ENCODE peak calls at places on chromosomes 1 and 21, in seven cellular contexts. T, V, Z, F, I, J and W are unnamed samples.

GRCh38 chr1:229286099-229286766 is 15.3 kb downstream of the RAB4A start:
- DNase-seq in T (no peak), F (no peak), I (no peak), J (no peak), V (no peak), Z (no peak), W (no peak)

GRCh38 chr1:243939167-243939848 is 89.3 kb upstream of the AKT3 start:
- DNase-seq in Z (no peak), T (no peak), V (no peak), F (no peak), J (peak), I (no peak), W (no peak)

GRCh38 chr21:26546698-26547097 is 26.4 kb downstream of the CYYR1 start:
- DNase-seq in Z (no peak), I (no peak), V (no peak), F (no peak), J (no peak), T (peak), W (no peak)

GRCh38 chr1:236143104-236143948 is 987 bp downstream of the GPR137B start:
- DNase-seq in V (peak), Z (no peak), T (no peak), F (no peak), J (peak), I (no peak), W (no peak)

GRCh38 chr1:152182942-152183341 is 23.9 kb upstream of the RPTN start:
- DNase-seq in V (no peak), T (peak), J (no peak), F (no peak), I (no peak), Z (no peak), W (no peak)

GRCh38 chr1:94773931-94774422 is 46.2 kb upstream of the SLC44A3 start:
- DNase-seq in F (no peak), V (no peak), I (no peak), Z (peak), J (no peak), T (no peak), W (no peak)

GRCh38 chr1:66302810-66303209 is 231.1 kb upstream of the SGIP1 start:
- DNase-seq in Z (no peak), I (no peak), V (no peak), J (peak), F (no peak), T (no peak), W (no peak)

GRCh38 chr1:3061566-3061965 is 7.4 kb upstream of the PRDM16 start:
- DNase-seq in F (no peak), T (no peak), J (no peak), I (no peak), Z (no peak), V (no peak), W (no peak)

GRCh38 chr1:243343970-243344749 is 88.3 kb downstream of the SDCCAG8 start:
- DNase-seq in Z (peak), J (peak), T (no peak), V (peak), I (no peak), F (no peak), W (no peak)

GRCh38 chr1:78177708-78178270 is 132.0 kb downstream of the GIPC2 start:
- DNase-seq in J (no peak), I (no peak), T (no peak), F (no peak), Z (no peak), V (no peak), W (no peak)

GRCh38 chr1:172654535-172654934 is 4.4 kb upstream of the FASLG start:
- DNase-seq in I (no peak), Z (peak), F (no peak), V (no peak), T (no peak), J (no peak), W (no peak)

GRCh38 chr1:111110197-111110899 is 29.5 kb downstream of the DRAM2 start:
- DNase-seq in J (no peak), F (no peak), Z (no peak), I (no peak), T (no peak), V (no peak), W (no peak)

GRCh38 chr1:203166192-203166940 is 9.3 kb downstream of the MYBPH start:
- DNase-seq in T (no peak), J (no peak), Z (no peak), I (no peak), V (no peak), F (no peak), W (no peak)

GRCh38 chr21:19340303-19340702 is 936.7 kb upstream of the TMPRSS15 start:
- DNase-seq in V (no peak), I (no peak), J (no peak), Z (no peak), T (no peak), F (no peak), W (no peak)

GRCh38 chr1:102899935-102900334 is 208.4 kb downstream of the COL11A1 start:
- DNase-seq in F (no peak), Z (no peak), T (no peak), V (no peak), J (no peak), I (no peak), W (no peak)

GRCh38 chr1:236829085-236829484 is 34.0 kb downstream of the MTR start:
- DNase-seq in Z (no peak), T (no peak), J (no peak), V (no peak), F (no peak), I (no peak), W (no peak)

GRCh38 chr1:27099154-27099903 is 55.6 kb downstream of the SLC9A1 start:
- DNase-seq in F (no peak), J (peak), V (peak), I (peak), Z (peak), T (no peak), W (peak)

GRCh38 chr1:109716121-109716520 is 4.1 kb downstream of the GSTM5 start:
- DNase-seq in V (no peak), I (no peak), F (no peak), J (no peak), T (peak), Z (no peak), W (no peak)

GRCh38 chr1:45007311-45007710 is 3.8 kb downstream of the HECTD3 start:
- DNase-seq in I (no peak), J (no peak), T (no peak), V (no peak), Z (no peak), F (no peak), W (no peak)

GRCh38 chr1:110240476-110241210 is 30.5 kb downstream of the KCNC4 start:
- DNase-seq in J (no peak), T (no peak), Z (no peak), V (no peak), F (no peak), I (no peak), W (no peak)

GRCh38 chr1:109024651-109025050 is 17.3 kb downstream of the WDR47 start:
- DNase-seq in I (no peak), T (no peak), F (no peak), J (no peak), Z (no peak), V (no peak), W (no peak)

GRCh38 chr1:24009406-24009805 is 29.3 kb upstream of the SRSF10 start:
- DNase-seq in T (no peak), I (no peak), F (no peak), V (no peak), J (no peak), Z (peak), W (no peak)

GRCh38 chr1:110060034-110060661 is 10.3 kb downstream of the ALX3 start:
- DNase-seq in F (peak), I (no peak), Z (no peak), V (peak), T (no peak), J (peak), W (peak)

GRCh38 chr21:42066521-42066920 is 4.6 kb upstream of the UMODL1 start:
- DNase-seq in I (no peak), J (no peak), T (no peak), Z (no peak), V (no peak), F (no peak), W (no peak)

GRCh38 chr1:43143441-43143888 is 28.6 kb downstream of the EBNA1BP2 start:
- DNase-seq in J (peak), T (no peak), V (peak), I (no peak), Z (peak), F (no peak), W (no peak)

GRCh38 chr1:154534263-154534844 is 24.1 kb downstream of the UBE2Q1 start:
- DNase-seq in F (no peak), J (no peak), I (no peak), Z (peak), V (peak), T (no peak), W (no peak)

GRCh38 chr1:226186124-226187018 is at the start of gene ACBD3:
- DNase-seq in J (peak), I (peak), T (peak), V (peak), F (peak), Z (peak), W (peak)

GRCh38 chr1:4086085-4086850 is 186.2 kb upstream of the C1orf174 start:
- DNase-seq in F (no peak), I (no peak), Z (no peak), V (no peak), J (no peak), T (no peak), W (no peak)

GRCh38 chr1:171794085-171794484 is 12.6 kb downstream of the METTL13 start:
- DNase-seq in J (no peak), F (no peak), T (no peak), V (no peak), I (no peak), Z (peak), W (no peak)

GRCh38 chr1:240194120-240194519 is 102.4 kb downstream of the FMN2 start:
- DNase-seq in F (no peak), Z (no peak), J (no peak), T (no peak), V (no peak), I (no peak), W (no peak)

GRCh38 chr1:200334661-200335256 is 75.1 kb downstream of the ZNF281 start:
- DNase-seq in J (no peak), I (no peak), T (no peak), Z (no peak), F (no peak), V (no peak), W (no peak)

GRCh38 chr1:176499671-176500070 is 36.7 kb downstream of the PAPPA2 start:
- DNase-seq in Z (no peak), I (no peak), V (no peak), F (no peak), T (no peak), J (no peak), W (no peak)